ENCODE peak calls at places on chromosomes 7 and 10, in four cellular contexts. N is HepG2, R is K562, S is GM12878. T is an unnamed sample.

GRCh38 chr10:122997864-122998263 is 10.7 kb downstream of the IKZF5 start:
- DNase-seq in N (no peak), R (no peak), S (no peak), T (no peak)

GRCh38 chr7:138396251-138397070 is 63.6 kb upstream of the TRIM24 start:
- DNase-seq in N (peak), R (no peak), S (peak), T (no peak)

GRCh38 chr10:122567056-122567660 is 6.6 kb downstream of the DMBT1 start:
- DNase-seq in N (no peak), R (peak), S (no peak), T (peak)

GRCh38 chr10:35437829-35438228 is 101.5 kb downstream of the CCNY start:
- DNase-seq in N (no peak), R (no peak), S (no peak), T (no peak)

GRCh38 chr7:55365103-55365679 is at the start of gene LANCL2:
- DNase-seq in N (no peak), R (peak), S (no peak), T (no peak)

GRCh38 chr10:102118867-102119266 is 1.3 kb downstream of the LDB1 start:
- DNase-seq in N (no peak), R (no peak), S (no peak), T (no peak)

GRCh38 chr10:75707080-75707840 is 275.8 kb downstream of the LRMDA start:
- DNase-seq in N (no peak), R (no peak), S (no peak), T (no peak)

GRCh38 chr10:8137272-8137680 is 82.8 kb downstream of the GATA3 start:
- DNase-seq in N (no peak), R (no peak), S (no peak), T (no peak)

GRCh38 chr7:21193895-21194294 is 234.0 kb upstream of the SP4 start:
- DNase-seq in N (no peak), R (no peak), S (no peak), T (no peak)

DNA sequence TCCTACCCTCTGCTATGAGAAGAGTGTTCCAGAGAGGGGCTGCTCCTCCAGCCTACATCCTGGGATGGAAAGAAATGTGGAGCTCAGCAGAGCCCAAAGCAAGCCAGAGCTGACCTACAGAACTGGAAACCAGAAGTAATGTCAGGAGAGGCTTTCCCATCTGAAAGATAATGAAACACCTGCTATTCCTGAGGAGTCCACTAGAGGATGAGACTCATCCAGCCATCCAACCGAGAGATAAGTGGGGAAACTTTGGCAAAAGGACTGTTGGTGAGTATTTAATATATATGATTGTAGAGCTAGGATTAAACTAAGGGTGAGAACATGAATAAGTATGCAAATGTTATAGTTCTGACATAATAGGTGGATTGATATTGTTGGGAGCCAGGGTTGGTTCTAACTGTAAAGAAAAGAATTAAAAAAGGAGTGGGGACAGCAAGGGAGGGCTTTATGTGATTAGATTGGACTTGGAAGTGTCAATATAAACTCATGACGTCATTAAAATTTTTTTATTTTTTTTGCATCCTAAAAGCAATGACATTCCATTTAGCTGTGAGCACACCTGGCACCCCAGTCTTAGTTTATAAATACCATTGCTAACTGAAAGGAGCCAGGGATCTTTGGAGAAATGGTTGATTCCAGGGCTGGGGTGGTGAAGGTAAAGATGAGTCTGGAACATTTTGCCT is 312.8 kb upstream of the NFE2L3 start:
- DNase-seq in N (no peak), R (peak), S (no peak), T (peak)
- TF ChIP-seq BHLHE40 in N (no peak), R (no peak), S (no peak), T (no peak)

GRCh38 chr7:69845721-69846495 is 247.6 kb downstream of the AUTS2 start:
- DNase-seq in N (no peak), R (no peak), S (no peak), T (no peak)
- TF ChIP-seq FOXM1 in N (no peak), R (no peak), S (no peak), T (no peak)

GRCh38 chr10:118291122-118291521 is 51.0 kb downstream of the FAM204A start:
- DNase-seq in N (no peak), R (no peak), S (no peak), T (no peak)
- TF ChIP-seq BHLHE40 in N (no peak), R (no peak), S (no peak), T (no peak)

DNA sequence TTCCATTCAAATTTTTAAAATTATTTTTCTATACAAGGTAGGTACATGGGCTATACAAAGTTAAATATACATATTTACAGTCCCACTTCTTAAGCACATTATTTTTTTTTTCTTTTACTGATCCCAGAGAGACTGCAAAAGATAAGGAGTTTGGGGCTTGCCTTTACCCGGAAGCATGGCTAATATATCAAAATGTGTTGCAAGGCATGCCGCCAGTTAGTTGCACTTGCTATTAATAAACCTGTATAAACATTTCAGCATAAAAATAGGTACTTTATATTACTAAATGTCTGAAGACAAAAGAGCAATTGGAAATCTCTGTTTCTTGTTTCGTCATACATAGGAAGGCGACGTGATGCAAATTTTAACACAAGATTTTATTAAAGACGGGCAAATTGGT is 21.5 kb upstream of the PDLIM1 start:
- DNase-seq in N (no peak), R (no peak), S (no peak), T (no peak)
- TF ChIP-seq FOXM1 in N (no peak), R (no peak), S (no peak), T (no peak)

DNA sequence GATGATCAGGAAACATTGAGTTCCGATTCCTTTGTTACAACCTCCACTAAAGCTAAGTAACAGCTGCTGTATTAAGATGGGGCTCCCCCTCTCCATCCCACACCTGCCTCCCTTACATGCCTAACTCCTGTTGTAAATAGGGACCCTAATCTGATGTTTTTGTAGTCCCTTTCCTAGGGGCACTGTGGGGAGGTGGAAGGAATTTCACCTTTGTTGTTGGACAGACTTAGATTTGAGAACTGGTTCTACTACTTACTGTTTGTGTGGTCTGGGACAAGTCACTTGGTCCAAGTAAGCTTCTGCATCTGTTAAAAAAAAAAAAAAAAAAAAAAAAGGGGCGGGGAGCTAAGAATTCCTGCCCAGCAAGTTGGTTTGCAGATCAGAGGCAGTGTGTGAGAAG is 42.6 kb downstream of the KIAA1217 start:
- DNase-seq in N (no peak), R (no peak), S (no peak), T (no peak)
- TF ChIP-seq BHLHE40 in N (no peak), R (no peak), S (no peak), T (no peak)

GRCh38 chr10:13458107-13458761 is 70.6 kb downstream of the BEND7 start:
- DNase-seq in N (no peak), R (no peak), S (no peak), T (no peak)
- TF ChIP-seq FOXM1 in N (no peak), R (no peak), S (no peak), T (no peak)

GRCh38 chr10:17831896-17832295 is 22.7 kb downstream of the MRC1 start:
- DNase-seq in N (no peak), R (no peak), S (no peak), T (no peak)
- TF ChIP-seq BHLHE40 in N (no peak), R (no peak), S (no peak), T (no peak)